ENCODE peak calls at places on chromosomes 4 and X, in ten cellular contexts. F is neural progenitor cell, I is upper lobe of right lung, G is fibroblast of pulmonary artery, E is psoas muscle, X is ascending aorta, W is H7, S is lower lobe of right lung, Y is neuronal stem cell, V is testis. A is an unnamed sample.

GRCh38 chr4:26204911-26205368 is 115.9 kb upstream of the RBPJ start:
- DNase-seq in Y (no peak), E (peak), S (no peak), G (no peak), I (no peak), V (no peak), F (no peak), W (peak), X (peak), A (no peak)

GRCh38 chrX:18390941-18391538 is 34.4 kb upstream of the CDKL5 start:
- DNase-seq in X (peak), E (peak), Y (peak), S (peak), I (peak), W (peak), G (peak), V (peak), F (peak), A (no peak)

GRCh38 chrX:39725114-39725513 is 372.6 kb downstream of the BCOR start:
- DNase-seq in F (no peak), I (no peak), V (no peak), W (no peak), G (no peak), S (no peak), Y (no peak), X (peak), E (no peak), A (no peak)

GRCh38 chr4:102717448-102718092 is 43.2 kb downstream of the MANBA start:
- DNase-seq in X (no peak), E (no peak), F (no peak), G (no peak), S (peak), I (no peak), W (no peak), V (no peak), Y (no peak), A (no peak)

GRCh38 chrX:106726485-106727437 is at the start of gene RNF128:
- DNase-seq in X (no peak), E (peak), W (peak), V (peak), G (peak), I (peak), F (peak), S (peak), Y (no peak), A (no peak)

GRCh38 chr4:178240891-178241290 is 798.7 kb upstream of the AGA start:
- DNase-seq in Y (no peak), X (no peak), S (no peak), E (no peak), F (no peak), V (no peak), I (no peak), G (no peak), W (no peak), A (no peak)

GRCh38 chr4:176920694-176921093 is 128.0 kb upstream of the VEGFC start:
- DNase-seq in I (no peak), Y (no peak), E (no peak), X (no peak), S (no peak), W (no peak), G (peak), F (no peak), V (no peak), A (no peak)

GRCh38 chr4:60042941-60043340 is 1157.2 kb upstream of the ADGRL3 start:
- DNase-seq in Y (no peak), F (no peak), V (no peak), X (no peak), S (no peak), W (no peak), G (no peak), E (no peak), I (no peak), A (no peak)

GRCh38 chrX:119391279-119391678 is 7.9 kb upstream of the SLC25A43 start:
- DNase-seq in X (no peak), I (no peak), E (no peak), W (peak), Y (no peak), S (no peak), G (peak), V (no peak), F (no peak), A (no peak)

GRCh38 chr4:37567781-37568180 is 118.4 kb downstream of the RELL1 start:
- DNase-seq in W (no peak), F (no peak), S (no peak), X (no peak), I (no peak), Y (no peak), G (peak), E (no peak), V (no peak), A (peak)

GRCh38 chrX:53071604-53072417 is 10.4 kb upstream of the TSPYL2 start:
- DNase-seq in I (peak), W (peak), F (peak), G (peak), Y (no peak), E (peak), V (peak), X (peak), S (peak), A (no peak)

GRCh38 chr4:121307441-121308327 is 73.1 kb downstream of the QRFPR start:
- DNase-seq in V (peak), F (peak), Y (peak), W (peak), G (peak), X (no peak), E (no peak), I (no peak), S (no peak), A (no peak)

GRCh38 chr4:109411964-109412363 is 21.7 kb upstream of the SEC24B start:
- DNase-seq in S (no peak), F (no peak), E (no peak), G (peak), Y (no peak), X (no peak), V (peak), W (no peak), I (no peak), A (no peak)

GRCh38 chrX:16592194-16592770 is 57.7 kb upstream of the S100G start:
- DNase-seq in E (no peak), S (no peak), Y (no peak), G (no peak), W (no peak), I (no peak), F (no peak), V (no peak), X (no peak), A (no peak)

GRCh38 chr4:17111959-17112659 is 213.7 kb upstream of the LDB2 start:
- DNase-seq in V (peak), S (no peak), G (peak), E (no peak), I (no peak), W (peak), X (no peak), F (peak), Y (peak), A (peak)

GRCh38 chr4:79666875-79667274 is 258.8 kb upstream of the GK2 start:
- DNase-seq in S (no peak), W (no peak), I (no peak), G (no peak), X (no peak), Y (no peak), V (no peak), E (no peak), F (no peak), A (no peak)

GRCh38 chr4:8697826-8698225 is 105.3 kb downstream of the CPZ start:
- DNase-seq in X (no peak), E (no peak), V (no peak), S (no peak), W (peak), Y (no peak), G (no peak), I (peak), F (no peak), A (no peak)

GRCh38 chrX:123088331-123088730 is 95.7 kb upstream of the GRIA3 start:
- DNase-seq in I (no peak), G (no peak), W (no peak), F (no peak), Y (no peak), V (no peak), E (no peak), S (no peak), X (no peak), A (no peak)

GRCh38 chr4:53365121-53365485 is 758 bp downstream of the SCFD2 start:
- DNase-seq in X (no peak), F (peak), G (peak), W (peak), E (no peak), Y (no peak), V (no peak), I (no peak), S (no peak), A (no peak)

GRCh38 chr4:170111100-170111499 is 21.3 kb upstream of the AADAT start:
- DNase-seq in V (no peak), S (no peak), G (no peak), I (no peak), W (no peak), X (no peak), Y (no peak), F (no peak), E (no peak), A (peak)

GRCh38 chrX:57367649-57368048 is 81.1 kb downstream of the FAAH2 start:
- DNase-seq in F (no peak), X (no peak), Y (no peak), W (no peak), I (no peak), V (no peak), S (no peak), G (peak), E (no peak), A (no peak)

GRCh38 chr4:158208931-158209640 is 1.2 kb upstream of the TMEM144 start:
- DNase-seq in S (no peak), E (no peak), F (no peak), V (no peak), Y (no peak), X (no peak), I (no peak), W (no peak), G (peak), A (no peak)

GRCh38 chrX:82813671-82814078 is 694.4 kb upstream of the POU3F4 start:
- DNase-seq in I (no peak), Y (no peak), V (no peak), X (no peak), G (peak), W (no peak), S (no peak), F (no peak), E (no peak), A (no peak)

GRCh38 chr4:113394730-113395530 is 345.5 kb downstream of the ANK2 start:
- DNase-seq in V (peak), S (no peak), W (peak), E (no peak), Y (peak), X (no peak), G (peak), F (peak), I (no peak), A (no peak)

GRCh38 chr4:55866973-55867574 is 13.6 kb downstream of the EXOC1 start:
- DNase-seq in I (no peak), X (no peak), S (no peak), E (no peak), G (peak), F (peak), Y (peak), W (peak), V (peak), A (no peak)

GRCh38 chr4:48022192-48022799 is 5.7 kb downstream of the NIPAL1 start:
- DNase-seq in X (no peak), Y (no peak), F (no peak), V (no peak), G (no peak), E (no peak), S (no peak), W (no peak), I (no peak), A (no peak)

GRCh38 chrX:140362861-140363260 is 142.0 kb downstream of the SOX3 start:
- DNase-seq in I (no peak), X (no peak), W (no peak), S (no peak), Y (no peak), G (no peak), V (no peak), E (no peak), F (no peak), A (no peak)

GRCh38 chrX:15985937-15986336 is 131.3 kb upstream of the AP1S2 start:
- DNase-seq in X (no peak), W (no peak), I (no peak), G (no peak), E (no peak), F (no peak), S (no peak), Y (no peak), V (no peak), A (no peak)

GRCh38 chr4:6378493-6379445 is 93.6 kb downstream of the PPP2R2C start:
- DNase-seq in V (no peak), E (peak), F (no peak), X (no peak), G (no peak), Y (no peak), S (peak), I (no peak), W (peak), A (no peak)

GRCh38 chr4:25810815-25811690 is 51.7 kb downstream of the SEL1L3 start:
- DNase-seq in E (no peak), V (no peak), F (no peak), G (peak), S (no peak), I (no peak), Y (no peak), X (no peak), W (no peak), A (no peak)

GRCh38 chr4:99507762-99508161 is 3.1 kb upstream of the C4orf17 start:
- DNase-seq in F (no peak), I (no peak), Y (no peak), E (no peak), G (no peak), W (no peak), V (no peak), S (no peak), X (no peak), A (no peak)

GRCh38 chr4:498328-498919 is 532 bp downstream of the ZNF721 start:
- DNase-seq in G (no peak), F (no peak), W (no peak), V (no peak), E (no peak), X (no peak), Y (no peak), S (no peak), I (no peak), A (no peak)
- H3K4me3 ChIP-seq in G (peak), F (peak), W (peak), V (peak), E (peak), X (peak), Y (peak), S (peak), I (peak), A (peak)

GRCh38 chrX:70476934-70477733 is 32.5 kb downstream of the DLG3 start:
- DNase-seq in S (no peak), E (no peak), G (peak), F (peak), Y (no peak), V (no peak), X (peak), W (no peak), I (peak), A (no peak)
- H3K4me3 ChIP-seq in S (no peak), E (no peak), G (no peak), F (no peak), Y (no peak), V (no peak), X (no peak), W (no peak), I (no peak), A (peak)

DNA sequence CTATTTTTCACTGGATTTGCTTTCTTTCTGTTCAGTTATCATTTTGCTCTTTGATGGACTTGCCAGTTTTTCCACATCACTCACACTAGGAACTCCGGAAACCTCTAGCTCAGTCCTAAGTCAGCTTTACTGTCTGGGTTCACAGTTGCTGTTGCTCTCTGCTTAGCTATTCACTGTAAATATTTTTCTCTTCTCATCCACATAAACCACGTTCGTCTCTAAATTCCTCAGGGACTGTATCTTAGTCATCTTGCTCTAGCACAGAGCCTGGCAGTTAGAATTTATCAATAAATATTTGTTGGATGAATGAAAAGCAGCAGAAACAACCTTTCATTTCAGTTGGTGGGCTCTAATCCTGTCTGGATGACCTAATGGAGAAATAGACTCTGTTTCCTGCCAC is 119.4 kb upstream of the DMD start:
- DNase-seq in S (no peak), Y (no peak), X (no peak), V (no peak), W (no peak), I (no peak), G (no peak), F (no peak), E (no peak), A (no peak)
- H3K4me3 ChIP-seq in S (no peak), Y (no peak), X (no peak), V (no peak), W (no peak), I (no peak), G (no peak), F (no peak), E (no peak), A (no peak)

DNA sequence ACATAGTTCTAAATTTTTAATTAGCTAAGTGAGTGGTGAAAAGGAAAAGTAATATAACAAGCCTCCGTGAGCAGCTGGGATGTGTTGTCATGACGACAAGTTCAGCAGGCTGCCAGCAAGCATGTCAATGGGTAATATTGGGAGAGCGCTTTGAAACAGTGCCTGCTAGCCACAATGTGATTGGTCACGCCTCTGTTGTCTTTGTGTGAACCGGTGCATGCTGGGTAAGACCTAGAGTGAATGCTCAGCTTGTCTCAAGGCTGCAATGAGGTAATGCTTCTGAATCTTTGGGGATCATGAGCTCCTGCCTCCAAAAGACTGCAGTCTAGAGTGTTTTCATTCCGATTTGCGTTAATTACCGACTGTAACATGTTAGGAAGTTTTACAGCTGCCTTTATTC is 54.9 kb downstream of the STOX2 start:
- DNase-seq in I (no peak), S (no peak), F (peak), W (peak), G (peak), V (peak), X (no peak), E (peak), Y (peak), A (no peak)
- H3K4me3 ChIP-seq in I (no peak), S (no peak), F (peak), W (no peak), G (no peak), V (no peak), X (no peak), E (peak), Y (no peak), A (peak)

GRCh38 chr4:74206088-74206826 is 48.3 kb downstream of the MTHFD2L start:
- DNase-seq in X (no peak), Y (no peak), I (no peak), F (no peak), W (no peak), G (peak), V (peak), S (no peak), E (no peak), A (no peak)
- H3K4me3 ChIP-seq in X (no peak), Y (no peak), I (no peak), F (no peak), W (no peak), G (no peak), V (no peak), S (no peak), E (no peak), A (no peak)

GRCh38 chr4:186570193-186570996 is 15.0 kb upstream of the MTNR1A start:
- DNase-seq in G (peak), F (peak), W (no peak), I (no peak), Y (no peak), X (no peak), S (no peak), E (no peak), V (peak), A (no peak)

GRCh38 chr4:186563761-186564160 is 8.4 kb upstream of the MTNR1A start:
- DNase-seq in S (no peak), X (no peak), W (no peak), I (no peak), Y (no peak), E (no peak), G (no peak), V (no peak), F (no peak), A (no peak)

GRCh38 chr4:186566068-186566467 is 10.7 kb upstream of the MTNR1A start:
- DNase-seq in W (no peak), G (no peak), I (no peak), E (no peak), V (no peak), S (no peak), X (no peak), Y (no peak), F (no peak), A (no peak)

GRCh38 chr4:186569533-186570192 is 14.3 kb upstream of the MTNR1A start:
- DNase-seq in F (no peak), W (no peak), V (no peak), X (no peak), Y (no peak), E (no peak), S (no peak), G (no peak), I (no peak), A (no peak)
- H3K4me3 ChIP-seq in F (no peak), W (no peak), V (peak), X (no peak), Y (no peak), E (peak), S (peak), G (peak), I (peak), A (peak)

DNA sequence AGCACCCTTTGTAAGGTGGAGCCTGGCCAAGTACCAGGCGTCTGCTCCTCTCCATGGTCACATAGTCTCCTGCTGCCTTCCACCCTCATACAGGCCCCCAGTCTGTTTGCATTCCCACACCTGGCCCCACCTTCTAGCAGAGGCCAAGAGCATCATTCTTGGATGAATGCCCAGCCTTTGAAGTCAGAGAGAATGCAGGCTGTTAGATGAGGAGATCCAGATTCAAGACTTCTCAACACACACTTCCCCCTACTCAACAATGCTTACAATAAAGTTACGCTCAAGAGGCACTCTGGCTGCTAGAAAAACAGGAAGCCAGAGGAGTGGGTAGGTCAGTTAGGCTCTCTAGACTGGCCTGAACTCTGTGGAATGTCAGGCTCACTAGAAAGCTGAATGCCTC is 43.3 kb downstream of the SHROOM4 start:
- DNase-seq in G (no peak), F (no peak), X (no peak), I (peak), S (peak), E (no peak), V (no peak), W (no peak), Y (no peak), A (no peak)
- H3K4me3 ChIP-seq in G (no peak), F (no peak), X (no peak), I (no peak), S (no peak), E (no peak), V (no peak), W (no peak), Y (no peak), A (no peak)